ENCODE peak calls at places on chromosomes 7 and 10, in four cellular contexts. L, X, F and I are unnamed samples.

GRCh38 chr10:132407846-132408278 is 10.9 kb downstream of the PWWP2B start:
- DNase-seq in L (peak; percentile 80), X (peak; percentile 17), F (no peak), I (no peak)

GRCh38 chr10:63547628-63548356 is 26.6 kb downstream of the REEP3 start:
- DNase-seq in F (no peak), X (no peak), L (no peak), I (no peak)

GRCh38 chr10:96840841-96841518 is 8.9 kb downstream of the LCOR start:
- DNase-seq in X (no peak), F (no peak), L (peak; percentile 82), I (no peak)

GRCh38 chr7:47792521-47793121 is 155.6 kb downstream of the PKD1L1 start:
- DNase-seq in L (peak; percentile 60), F (peak; percentile 25), X (peak; percentile 14), I (no peak)

GRCh38 chr10:85857791-85858190 is 508.8 kb downstream of the GRID1 start:
- DNase-seq in X (no peak), F (no peak), L (no peak), I (no peak)

GRCh38 chr7:134255814-134256213 is 60.9 kb downstream of the SLC35B4 start:
- DNase-seq in X (no peak), F (peak; percentile 43), L (no peak), I (no peak)

GRCh38 chr10:102065561-102066420 is 642 bp downstream of the HPS6 start:
- DNase-seq in F (peak; percentile 72), L (no peak), X (peak; percentile 48), I (peak; percentile 52)

GRCh38 chr10:15106352-15107013 is 9.3 kb downstream of the RPP38 start:
- DNase-seq in L (peak; percentile 73), X (peak; percentile 63), F (peak; percentile 81), I (no peak)

GRCh38 chr7:17422966-17423365 is 124.5 kb downstream of the AHR start:
- DNase-seq in F (no peak), X (no peak), L (no peak), I (no peak)

GRCh38 chr10:93235686-93236085 is 162.0 kb downstream of the CYP26A1 start:
- DNase-seq in L (no peak), X (no peak), F (no peak), I (no peak)

GRCh38 chr10:103934308-103934707 is 16.3 kb upstream of the STN1 start:
- DNase-seq in F (no peak), L (no peak), X (no peak), I (no peak)

GRCh38 chr10:24866615-24867583 is 85.5 kb downstream of the PRTFDC1 start:
- DNase-seq in F (no peak), X (no peak), L (peak; percentile 57), I (no peak)

GRCh38 chr7:104852386-104852785 is 161.6 kb upstream of the KMT2E start:
- DNase-seq in F (no peak), L (no peak), X (no peak), I (no peak)

GRCh38 chr10:36349445-36350063 is 707.5 kb upstream of the FZD8 start:
- DNase-seq in X (no peak), F (peak; percentile 4), L (no peak), I (no peak)

GRCh38 chr7:97871659-97872024 is 566 bp downstream of the ASNS start:
- DNase-seq in L (peak; percentile 6), F (peak; percentile 8), X (peak; percentile 55), I (no peak)

GRCh38 chr7:38311329-38311937 is 38.0 kb upstream of the TARP start:
- DNase-seq in F (no peak), X (no peak), L (no peak), I (peak; percentile 70)

GRCh38 chr7:85773116-85773783 is 586.4 kb upstream of the SEMA3D start:
- DNase-seq in X (no peak), L (no peak), F (no peak), I (no peak)

GRCh38 chr7:22351878-22352277 is 5.1 kb downstream of the RAPGEF5 start:
- DNase-seq in L (peak; percentile 48), F (no peak), X (no peak), I (no peak)

GRCh38 chr7:130352335-130353074 is 7.9 kb downstream of the CPA5 start:
- DNase-seq in L (peak; percentile 55), X (no peak), F (peak; percentile 45), I (no peak)

GRCh38 chr7:27181795-27182275 is 3.2 kb downstream of the HOXA11 start:
- DNase-seq in L (no peak), F (no peak), X (no peak), I (no peak)

GRCh38 chr7:117630501-117630900 is 150.7 kb downstream of the CFTR start:
- DNase-seq in L (no peak), X (no peak), F (no peak), I (peak; percentile 13)

GRCh38 chr7:27917774-27918314 is 177.9 kb downstream of the TAX1BP1 start:
- DNase-seq in L (peak; percentile 64), F (no peak), X (peak; percentile 52), I (no peak)

GRCh38 chr7:105461518-105461917 is 60.6 kb downstream of the PUS7 start:
- DNase-seq in L (no peak), F (no peak), X (no peak), I (no peak)

GRCh38 chr7:35630024-35630423 is 64.9 kb downstream of the HERPUD2 start:
- DNase-seq in L (no peak), F (no peak), X (no peak), I (no peak)

GRCh38 chr7:12069757-12070156 is 141.3 kb upstream of the TMEM106B start:
- DNase-seq in F (no peak), X (no peak), L (peak; percentile 45), I (no peak)

GRCh38 chr7:145293120-145293792 is 457.4 kb upstream of the TPK1 start:
- DNase-seq in F (no peak), X (no peak), L (no peak), I (no peak)

GRCh38 chr10:19968745-19969144 is 152.5 kb downstream of the PLXDC2 start:
- DNase-seq in L (no peak), X (no peak), F (no peak), I (no peak)

GRCh38 chr10:62895058-62895457 is 78.9 kb upstream of the EGR2 start:
- DNase-seq in L (peak; percentile 45), X (no peak), F (no peak), I (no peak)

GRCh38 chr7:111690364-111691111 is 128.2 kb upstream of the IMMP2L start:
- DNase-seq in L (no peak), F (no peak), X (no peak), I (no peak)

GRCh38 chr7:47808321-47808720 is 139.9 kb downstream of the PKD1L1 start:
- DNase-seq in F (no peak), L (no peak), X (no peak), I (no peak)

GRCh38 chr10:25113231-25114035 is 61.4 kb upstream of the GPR158 start:
- DNase-seq in X (peak; percentile 55), L (peak; percentile 87), F (peak; percentile 93), I (peak; percentile 23)

GRCh38 chr7:24724451-24725190 is 32.6 kb downstream of the GSDME start:
- DNase-seq in L (no peak), F (no peak), X (no peak), I (no peak)

GRCh38 chr10:53479365-53479764 is 706.8 kb upstream of the MBL2 start:
- DNase-seq in L (no peak), X (no peak), F (peak; percentile 65), I (no peak)

GRCh38 chr10:25288181-25288580 is 113.4 kb downstream of the GPR158 start:
- DNase-seq in X (no peak), L (no peak), F (no peak), I (no peak)

GRCh38 chr7:12490105-12490688 is 80.3 kb upstream of the SCIN start:
- DNase-seq in L (peak; percentile 66), X (peak; percentile 45), F (peak; percentile 43), I (no peak)

GRCh38 chr7:44368885-44369284 is 43.5 kb upstream of the CAMK2B start:
- DNase-seq in F (no peak), L (peak; percentile 89), X (no peak), I (no peak)

GRCh38 chr7:76044375-76044774 is 3.4 kb downstream of the STYXL1 start:
- DNase-seq in X (no peak), L (no peak), F (no peak), I (no peak)

GRCh38 chr10:116536810-116537209 is 8.9 kb upstream of the PNLIP start:
- DNase-seq in X (no peak), F (no peak), L (peak; percentile 33), I (no peak)

GRCh38 chr10:44911081-44911540 is at the start of gene TMEM72:
- DNase-seq in F (peak; percentile 73), L (no peak), X (no peak), I (no peak)

GRCh38 chr10:122164028-122164601 is 107.0 kb upstream of the BTBD16 start:
- DNase-seq in X (no peak), L (no peak), F (peak; percentile 60), I (no peak)
- H3K4me3 ChIP-seq in X (no peak overlapping the region), L (no peak overlapping the region), F (peak overlapping the region; percentile 89), I (no peak overlapping the region)

GRCh38 chr10:28891058-28891713 is 213.9 kb downstream of the BAMBI start:
- DNase-seq in F (no peak), L (peak; percentile 74), X (no peak), I (no peak)
- TF ChIP-seq CTCF in F (no peak), L (peak; percentile 34), X (no peak), I (no peak)

GRCh38 chr10:110286841-110287240 is 17.9 kb downstream of the SMNDC1 start:
- DNase-seq in F (no peak), L (peak; percentile 54), X (no peak), I (no peak)
- H3K36me3 ChIP-seq in F (no peaks in the 10 kb centered on the region), L (peaks cover 42% of the 10 kb centered on the region), X (peaks cover 72% of the 10 kb centered on the region), I (no peaks in the 10 kb centered on the region)

GRCh38 chr10:125817318-125817946 is 5.6 kb downstream of the UROS start:
- DNase-seq in F (no peak), L (no peak), X (no peak), I (no peak)

GRCh38 chr10:125811251-125811650 is 11.8 kb downstream of the UROS start:
- DNase-seq in X (no peak), L (no peak), F (no peak), I (no peak)

GRCh38 chr10:125816548-125816947 is 6.5 kb downstream of the UROS start:
- DNase-seq in X (no peak), F (no peak), L (no peak), I (no peak)

GRCh38 chr10:125812128-125812527 is 10.9 kb downstream of the UROS start:
- DNase-seq in F (no peak), X (no peak), L (peak; percentile 21), I (no peak)

GRCh38 chr10:125815764-125816163 is 7.3 kb downstream of the UROS start:
- DNase-seq in X (no peak), F (no peak), L (no peak), I (no peak)
- H3K4me3 ChIP-seq in X (no peak overlapping the region), F (no peak overlapping the region), L (no peak overlapping the region), I (no peak overlapping the region)